ENCODE peak calls at places on chromosome 7, in six cellular contexts. One of them, this sample, is unnamed.

GRCh38 chr7:133530682-133531081 is 277.8 kb downstream of the EXOC4 start:
- DNase-seq in left cardiac atrium: no peak
- DNase-seq in left ventricle myocardium inferior: no peak
- DNase-seq in astrocyte of the spinal cord: peak
- DNase-seq in CD4-positive, alpha-beta T cell: no peak
- DNase-seq in RWPE1: no peak
- DNase-seq in this sample: no peak

GRCh38 chr7:150896562-150897209 is 44.4 kb downstream of the AOC1 start:
- DNase-seq in astrocyte of the spinal cord: no peak
- DNase-seq in RWPE1: no peak
- DNase-seq in CD4-positive, alpha-beta T cell: no peak
- DNase-seq in left cardiac atrium: no peak
- DNase-seq in left ventricle myocardium inferior: no peak
- DNase-seq in this sample: no peak

GRCh38 chr7:46930336-46930735 is 651.6 kb downstream of the TNS3 start:
- DNase-seq in RWPE1: peak
- DNase-seq in left ventricle myocardium inferior: no peak
- DNase-seq in left cardiac atrium: peak
- DNase-seq in CD4-positive, alpha-beta T cell: no peak
- DNase-seq in astrocyte of the spinal cord: peak
- DNase-seq in this sample: no peak

GRCh38 chr7:20576166-20576660 is 39.3 kb upstream of the ABCB5 start:
- DNase-seq in left ventricle myocardium inferior: no peak
- DNase-seq in RWPE1: no peak
- DNase-seq in CD4-positive, alpha-beta T cell: no peak
- DNase-seq in left cardiac atrium: no peak
- DNase-seq in astrocyte of the spinal cord: no peak
- DNase-seq in this sample: no peak

GRCh38 chr7:5607958-5608656 is 173.4 kb downstream of the RNF216 start:
- DNase-seq in left cardiac atrium: no peak
- DNase-seq in RWPE1: peak
- DNase-seq in left ventricle myocardium inferior: no peak
- DNase-seq in astrocyte of the spinal cord: no peak
- DNase-seq in CD4-positive, alpha-beta T cell: no peak
- DNase-seq in this sample: no peak

GRCh38 chr7:118478236-118478635 is 253.7 kb downstream of the ANKRD7 start:
- DNase-seq in left ventricle myocardium inferior: no peak
- DNase-seq in RWPE1: no peak
- DNase-seq in CD4-positive, alpha-beta T cell: no peak
- DNase-seq in left cardiac atrium: no peak
- DNase-seq in astrocyte of the spinal cord: no peak
- DNase-seq in this sample: no peak

GRCh38 chr7:95330194-95331003 is 6.1 kb upstream of the PON1 start:
- DNase-seq in left cardiac atrium: no peak
- DNase-seq in astrocyte of the spinal cord: peak
- DNase-seq in left ventricle myocardium inferior: no peak
- DNase-seq in CD4-positive, alpha-beta T cell: no peak
- DNase-seq in RWPE1: no peak
- DNase-seq in this sample: no peak

GRCh38 chr7:148856891-148857290 is 27.2 kb downstream of the EZH2 start:
- DNase-seq in RWPE1: no peak
- DNase-seq in left ventricle myocardium inferior: no peak
- DNase-seq in left cardiac atrium: no peak
- DNase-seq in CD4-positive, alpha-beta T cell: no peak
- DNase-seq in astrocyte of the spinal cord: peak
- DNase-seq in this sample: no peak

GRCh38 chr7:108529341-108529740 is 3.4 kb upstream of the PNPLA8 start:
- DNase-seq in left cardiac atrium: no peak
- DNase-seq in left ventricle myocardium inferior: no peak
- DNase-seq in RWPE1: no peak
- DNase-seq in astrocyte of the spinal cord: no peak
- DNase-seq in CD4-positive, alpha-beta T cell: no peak
- DNase-seq in this sample: no peak

GRCh38 chr7:54985405-54986360 is 33.1 kb upstream of the EGFR start:
- DNase-seq in astrocyte of the spinal cord: peak
- DNase-seq in left ventricle myocardium inferior: no peak
- DNase-seq in RWPE1: peak
- DNase-seq in CD4-positive, alpha-beta T cell: no peak
- DNase-seq in left cardiac atrium: no peak
- DNase-seq in this sample: no peak

GRCh38 chr7:31775511-31775910 is 88.5 kb downstream of the PPP1R17 start:
- DNase-seq in left ventricle myocardium inferior: no peak
- DNase-seq in CD4-positive, alpha-beta T cell: no peak
- DNase-seq in RWPE1: no peak
- DNase-seq in astrocyte of the spinal cord: no peak
- DNase-seq in left cardiac atrium: no peak
- DNase-seq in this sample: no peak

GRCh38 chr7:79787623-79788022 is 334.2 kb upstream of the MAGI2 start:
- DNase-seq in left ventricle myocardium inferior: no peak
- DNase-seq in left cardiac atrium: no peak
- DNase-seq in CD4-positive, alpha-beta T cell: no peak
- DNase-seq in astrocyte of the spinal cord: peak
- DNase-seq in RWPE1: no peak
- DNase-seq in this sample: no peak

GRCh38 chr7:132029369-132030160 is 473.1 kb upstream of the PODXL start:
- DNase-seq in astrocyte of the spinal cord: no peak
- DNase-seq in left cardiac atrium: no peak
- DNase-seq in left ventricle myocardium inferior: no peak
- DNase-seq in CD4-positive, alpha-beta T cell: no peak
- DNase-seq in RWPE1: peak
- DNase-seq in this sample: no peak

GRCh38 chr7:74143383-74143782 is 30.8 kb upstream of the EIF4H start:
- DNase-seq in left cardiac atrium: no peak
- DNase-seq in astrocyte of the spinal cord: no peak
- DNase-seq in left ventricle myocardium inferior: no peak
- DNase-seq in CD4-positive, alpha-beta T cell: no peak
- DNase-seq in RWPE1: no peak
- DNase-seq in this sample: no peak

GRCh38 chr7:22660293-22660692 is 66.7 kb upstream of the IL6 start:
- DNase-seq in left cardiac atrium: no peak
- DNase-seq in left ventricle myocardium inferior: no peak
- DNase-seq in astrocyte of the spinal cord: no peak
- DNase-seq in RWPE1: no peak
- DNase-seq in CD4-positive, alpha-beta T cell: no peak
- DNase-seq in this sample: no peak

GRCh38 chr7:45052011-45052410 is 36.8 kb downstream of the NACAD start:
- DNase-seq in CD4-positive, alpha-beta T cell: no peak
- DNase-seq in left cardiac atrium: no peak
- DNase-seq in left ventricle myocardium inferior: no peak
- DNase-seq in astrocyte of the spinal cord: no peak
- DNase-seq in RWPE1: no peak
- DNase-seq in this sample: no peak

GRCh38 chr7:51374936-51375335 is 58.3 kb upstream of the COBL start:
- DNase-seq in RWPE1: no peak
- DNase-seq in astrocyte of the spinal cord: no peak
- DNase-seq in left ventricle myocardium inferior: no peak
- DNase-seq in left cardiac atrium: no peak
- DNase-seq in CD4-positive, alpha-beta T cell: no peak
- DNase-seq in this sample: no peak

GRCh38 chr7:21426286-21426957 is 1.5 kb upstream of the SP4 start:
- DNase-seq in left ventricle myocardium inferior: no peak
- DNase-seq in left cardiac atrium: no peak
- DNase-seq in CD4-positive, alpha-beta T cell: no peak
- DNase-seq in RWPE1: no peak
- DNase-seq in astrocyte of the spinal cord: no peak
- DNase-seq in this sample: no peak

GRCh38 chr7:132065193-132065972 is 509.0 kb upstream of the PODXL start:
- DNase-seq in left ventricle myocardium inferior: no peak
- DNase-seq in astrocyte of the spinal cord: peak
- DNase-seq in CD4-positive, alpha-beta T cell: no peak
- DNase-seq in left cardiac atrium: peak
- DNase-seq in RWPE1: peak
- DNase-seq in this sample: peak

This sample was measured in testis.